ENCODE peak calls at places on chromosomes 1 and 21, in five cellular contexts. W is H9, G is mesenchymal stem cell, I is neuronal stem cell, N is H1. E is an unnamed sample.

GRCh38 chr1:168553680-168554553 is 10.1 kb upstream of the XCL2 start:
- DNase-seq in W (no peak), G (no peak), I (no peak), N (no peak), E (no peak)

GRCh38 chr1:206911064-206911663 is 10.6 kb downstream of the FCMR start:
- DNase-seq in W (no peak), G (peak; percentile 71), I (no peak), N (no peak), E (peak; percentile 18)

GRCh38 chr21:28745131-28746055 is 247.3 kb downstream of the LTN1 start:
- DNase-seq in W (peak; percentile 74), G (peak; percentile 86), I (peak; percentile 58), N (peak; percentile 66), E (peak; percentile 77)

GRCh38 chr1:200082329-200082728 is 54.8 kb downstream of the NR5A2 start:
- DNase-seq in W (no peak), G (no peak), I (no peak), N (no peak), E (no peak)

GRCh38 chr1:62436466-62437272 is at the start of gene USP1:
- DNase-seq in W (peak; percentile 99), G (peak; percentile 100), I (peak; percentile 99), N (peak; percentile 91), E (peak; percentile 99)

GRCh38 chr1:208033236-208033635 is 122.3 kb upstream of the CD34 start:
- DNase-seq in W (no peak), G (no peak), I (no peak), N (no peak), E (no peak)

GRCh38 chr1:151340870-151341754 is 5.9 kb downstream of the RFX5 start:
- DNase-seq in W (peak; percentile 68), G (peak; percentile 93), I (peak; percentile 65), N (no peak), E (peak; percentile 70)

GRCh38 chr1:177849588-177849987 is 120.3 kb downstream of the SEC16B start:
- DNase-seq in W (no peak), G (no peak), I (no peak), N (no peak), E (no peak)

GRCh38 chr1:184143449-184143848 is 91.9 kb downstream of the TSEN15 start:
- DNase-seq in W (no peak), G (peak; percentile 92), I (no peak), N (no peak), E (no peak)

DNA sequence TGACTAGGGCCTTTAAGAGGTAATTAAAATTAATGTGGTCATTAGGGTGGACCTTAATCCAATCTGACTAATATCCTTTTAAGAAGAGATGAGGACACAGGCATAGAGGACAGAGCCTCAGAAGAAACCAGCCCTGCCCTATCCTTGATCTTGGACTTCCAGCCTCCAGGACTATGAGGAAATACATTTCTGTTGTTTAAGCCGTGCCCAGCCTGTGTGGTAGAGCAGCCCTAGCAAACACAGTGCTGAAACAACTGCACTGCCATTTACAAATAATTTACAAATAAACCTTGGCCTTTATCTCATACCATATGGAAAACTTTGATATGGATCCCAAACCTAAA is 7.6 kb downstream of the UBE2G2 start:
- DNase-seq in W (no peak), G (no peak), I (no peak), N (no peak), E (no peak)
- H2BK12ac ChIP-seq in W (no peak overlapping the region), G (no peak overlapping the region), I (no peak overlapping the region), N (no peak overlapping the region), E (no peak overlapping the region)

GRCh38 chr1:30419246-30419720 is 304.1 kb downstream of the MATN1 start:
- DNase-seq in W (peak; percentile 16), G (no peak), I (no peak), N (peak; percentile 22), E (no peak)
- H3K23ac ChIP-seq in W (no peak overlapping the region), G (no peak overlapping the region), I (no peak overlapping the region), N (no peak overlapping the region), E (no peak overlapping the region)

GRCh38 chr1:109924316-109924715 is 13.7 kb downstream of the CSF1 start:
- DNase-seq in W (no peak), G (no peak), I (no peak), N (no peak), E (no peak)
- H3K9ac ChIP-seq in W (no peak overlapping the region), G (no peak overlapping the region), I (no peak overlapping the region), N (no peak overlapping the region), E (no peak overlapping the region)

GRCh38 chr21:43283136-43283924 is 114.5 kb downstream of the CRYAA start:
- DNase-seq in W (no peak), G (no peak), I (no peak), N (no peak), E (no peak)

GRCh38 chr21:43279578-43279894 is 110.7 kb downstream of the CRYAA start:
- DNase-seq in W (no peak), G (no peak), I (no peak), N (no peak), E (no peak)

GRCh38 chr21:43280949-43281633 is 112.3 kb downstream of the CRYAA start:
- DNase-seq in W (no peak), G (no peak), I (no peak), N (no peak), E (no peak)

GRCh38 chr21:43282358-43283120 is 113.7 kb downstream of the CRYAA start:
- DNase-seq in W (no peak), G (no peak), I (no peak), N (no peak), E (no peak)

DNA sequence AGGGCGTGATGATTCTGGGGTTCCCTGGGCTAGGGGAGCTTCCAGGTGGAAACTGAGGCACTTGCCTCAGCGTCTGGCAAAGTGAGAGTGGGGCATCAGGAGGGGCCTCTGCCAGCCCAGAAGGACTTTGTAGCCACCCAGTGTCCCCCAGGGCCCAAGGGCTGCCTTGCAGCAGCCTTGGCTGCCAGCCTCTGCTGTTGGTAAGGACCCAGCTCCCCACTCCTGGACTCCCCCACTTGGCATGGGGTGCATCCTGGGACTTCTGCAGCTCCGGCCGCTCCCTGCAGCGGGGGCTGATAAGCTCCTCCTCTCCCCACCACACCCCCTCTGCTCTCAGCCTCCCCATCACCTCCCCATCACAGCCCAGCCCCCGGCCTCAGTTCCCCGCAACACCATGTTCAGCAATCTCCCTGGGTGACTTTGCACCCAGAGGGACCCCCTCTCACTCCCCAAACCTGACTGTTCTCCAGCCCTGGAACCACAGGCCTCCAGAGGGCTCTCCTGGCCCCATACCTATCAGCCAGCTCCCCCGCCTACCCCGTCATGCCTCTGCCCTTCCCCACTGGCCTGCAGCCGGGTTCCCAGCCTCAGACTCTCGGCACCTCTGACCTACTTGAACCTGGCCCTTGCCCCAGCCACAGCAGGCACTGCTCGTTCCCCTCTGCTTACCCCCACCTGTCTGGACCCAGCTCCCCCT is 113.0 kb downstream of the CRYAA start:
- DNase-seq in W (no peak), G (no peak), I (no peak), N (no peak), E (no peak)
- H2BK12ac ChIP-seq in W (no peak overlapping the region), G (no peak overlapping the region), I (no peak overlapping the region), N (no peak overlapping the region), E (no peak overlapping the region)

GRCh38 chr1:93908394-93909145 is 660 bp downstream of the GCLM start:
- DNase-seq in W (peak; percentile 53), G (no peak), I (peak; percentile 21), N (peak; percentile 68), E (peak; percentile 57)

GRCh38 chr1:93910305-93910704 is 1.1 kb upstream of the GCLM start:
- DNase-seq in W (no peak), G (no peak), I (no peak), N (no peak), E (no peak)

GRCh38 chr1:93906480-93906879 is 2.8 kb downstream of the GCLM start:
- DNase-seq in W (no peak), G (no peak), I (no peak), N (no peak), E (no peak)

GRCh38 chr1:93907718-93908117 is 1.5 kb downstream of the GCLM start:
- DNase-seq in W (no peak), G (peak; percentile 51), I (no peak), N (no peak), E (no peak)

DNA sequence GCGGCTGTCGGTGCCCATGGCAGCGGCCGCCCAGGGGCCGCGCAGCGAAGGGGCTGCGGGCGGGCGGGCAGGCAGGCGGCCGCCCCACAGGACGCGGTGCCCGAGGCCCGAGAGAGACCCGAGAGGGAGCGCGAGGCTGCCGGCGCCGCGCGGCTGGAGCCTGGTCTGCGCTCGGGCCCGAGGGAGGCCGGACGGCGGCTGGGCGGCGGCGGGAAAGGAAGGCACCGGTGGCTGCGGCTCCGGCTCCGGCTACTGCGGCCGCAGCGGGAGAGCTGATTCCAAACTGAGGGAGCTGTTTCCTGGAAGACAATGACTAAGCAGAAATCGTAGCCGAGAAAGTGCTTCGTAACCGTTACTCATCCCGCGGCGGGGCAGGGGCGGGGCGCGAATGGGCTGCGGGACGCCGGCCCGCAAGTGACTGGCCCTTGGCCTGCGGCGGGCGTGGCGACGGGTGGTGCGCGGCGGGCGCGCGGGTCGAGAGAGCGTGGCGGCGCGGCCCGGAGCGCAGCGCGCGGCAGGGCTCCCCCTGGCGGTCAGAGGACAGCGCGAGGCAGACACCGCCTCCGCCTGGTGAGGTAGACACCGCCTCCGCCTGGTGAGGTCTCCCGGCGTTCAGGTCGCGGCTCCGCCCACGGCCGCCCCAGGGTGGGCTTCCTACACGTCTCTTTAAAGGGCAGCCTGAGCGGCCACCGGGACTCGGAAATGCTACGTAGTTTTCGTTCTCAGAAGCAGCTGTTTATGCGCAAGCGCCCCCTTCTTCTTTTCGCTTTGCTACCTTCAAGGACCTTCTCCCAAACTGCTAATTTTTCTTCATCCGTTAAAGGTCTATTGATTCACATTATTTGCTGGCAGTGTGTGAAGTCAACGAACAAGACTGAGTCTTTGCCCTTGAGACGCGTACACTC is at the start of gene GCLM:
- DNase-seq in W (peak; percentile 96), G (peak; percentile 94), I (peak; percentile 89), N (peak; percentile 96), E (peak; percentile 99)
- H3K23ac ChIP-seq in W (no peak within 1 kb of the TSS), G (peak within 1 kb of the TSS; percentile 96), I (peak within 1 kb of the TSS; percentile 95), N (no peak within 1 kb of the TSS), E (no peak within 1 kb of the TSS)

GRCh38 chr1:1613509-1614082 is 1.7 kb upstream of the MIB2 start:
- DNase-seq in W (no peak), G (no peak), I (no peak), N (no peak), E (no peak)
- H3K9ac ChIP-seq in W (no peak overlapping the region), G (peak overlapping the region; percentile 99), I (no peak overlapping the region), N (no peak overlapping the region), E (no peak overlapping the region)

DNA sequence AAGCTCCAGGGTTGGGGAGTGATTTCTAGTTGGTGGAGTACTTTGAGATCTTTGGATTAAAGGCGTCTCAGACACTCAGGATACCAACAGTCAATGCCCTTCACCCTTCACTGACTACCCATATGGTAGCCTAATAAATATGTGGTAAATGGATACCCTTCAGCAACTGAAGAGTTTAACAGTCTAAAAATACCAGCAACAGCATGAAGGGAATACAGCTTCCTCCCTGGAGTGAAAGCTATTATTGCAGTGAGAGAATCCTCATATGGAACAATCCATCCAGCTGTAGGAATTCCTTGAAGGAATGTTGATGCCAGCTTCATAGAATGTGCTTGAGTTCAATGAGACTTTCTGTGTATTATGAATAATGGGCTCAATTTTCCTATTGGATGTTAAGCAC is 26.8 kb downstream of the DNAJC11 start:
- DNase-seq in W (no peak), G (no peak), I (no peak), N (no peak), E (no peak)
- H2BK12ac ChIP-seq in W (no peak overlapping the region), G (no peak overlapping the region), I (no peak overlapping the region), N (no peak overlapping the region), E (no peak overlapping the region)

E was measured in trophoblast cell.